ENCODE peak calls at places on chromosomes 5 and 9, in four cellular contexts. E is HCT116, H is K562, P is Panc1. F is an unnamed sample.

GRCh38 chr9:99633260-99633659 is 188.4 kb upstream of the NR4A3 start:
- DNase-seq in E (no peak), P (no peak), H (no peak), F (no peak)

GRCh38 chr9:128051932-128052734 is 15.0 kb downstream of the NAIF1 start:
- DNase-seq in H (no peak), E (peak), P (no peak), F (no peak)

GRCh38 chr9:130866474-130866965 is 30.1 kb downstream of the QRFP start:
- DNase-seq in H (no peak), E (peak), P (peak), F (peak)

GRCh38 chr9:104088416-104088815 is 5.7 kb upstream of the SMC2 start:
- DNase-seq in P (no peak), H (no peak), E (no peak), F (no peak)

GRCh38 chr5:154518438-154518867 is 40.4 kb upstream of the HAND1 start:
- DNase-seq in H (peak), P (no peak), E (no peak), F (no peak)

GRCh38 chr5:5418006-5418405 is 4.5 kb upstream of the ICE1 start:
- DNase-seq in H (no peak), E (no peak), P (no peak), F (no peak)

GRCh38 chr5:142977363-142978051 is 207.3 kb downstream of the ARHGAP26 start:
- DNase-seq in P (no peak), E (no peak), H (no peak), F (no peak)

GRCh38 chr9:88651682-88652633 is 117.0 kb downstream of the NXNL2 start:
- DNase-seq in H (peak), P (no peak), E (no peak), F (no peak)

GRCh38 chr9:88574993-88575392 is 40.0 kb downstream of the NXNL2 start:
- DNase-seq in H (no peak), P (no peak), E (no peak), F (no peak)

GRCh38 chr5:120600639-120601038 is 136.5 kb downstream of the PRR16 start:
- DNase-seq in H (no peak), E (no peak), P (no peak), F (no peak)
- TF ChIP-seq TCF7L2 in H (no peak), E (no peak), P (no peak), F (no peak)

DNA sequence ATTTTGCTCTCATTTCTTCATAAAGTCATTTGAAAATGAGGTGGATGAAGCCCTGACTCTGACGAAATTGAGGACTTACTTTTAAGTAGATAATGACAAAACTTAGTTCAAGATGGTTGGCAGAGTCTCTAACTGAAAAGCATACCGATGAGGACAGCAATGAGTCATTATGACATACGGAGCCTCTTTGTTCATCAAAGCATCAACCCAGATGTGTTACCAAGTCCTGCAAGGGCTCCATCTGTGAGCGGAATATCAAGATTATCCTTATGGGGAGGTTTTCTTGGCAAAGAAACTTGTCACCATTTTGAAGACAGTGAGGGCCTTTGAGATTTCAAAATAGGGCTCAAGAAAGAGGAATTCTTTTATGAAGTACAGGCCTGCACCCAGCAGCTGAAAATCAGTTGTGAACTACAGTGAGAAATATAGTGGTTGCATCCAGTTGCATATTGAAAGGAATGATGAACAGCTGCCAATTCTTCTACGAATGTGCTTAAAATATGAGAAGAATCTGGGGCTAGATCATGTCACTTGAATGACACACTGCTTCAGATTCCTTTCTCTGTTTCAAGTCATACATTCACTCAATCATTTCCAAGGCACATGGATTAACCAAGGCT is 86.6 kb upstream of the SLC24A2 start:
- DNase-seq in E (no peak), H (no peak), P (no peak), F (no peak)
- TF ChIP-seq TCF7L2 in E (no peak), H (no peak), P (no peak), F (no peak)

GRCh38 chr5:90381213-90381929 is 28.2 kb downstream of the CETN3 start:
- DNase-seq in E (no peak), H (no peak), P (no peak), F (no peak)
- TF ChIP-seq TCF7L2 in E (no peak), H (no peak), P (no peak), F (no peak)

GRCh38 chr9:108702681-108703080 is 153.1 kb downstream of the ACTL7B start:
- DNase-seq in P (no peak), E (no peak), H (no peak), F (no peak)

GRCh38 chr9:108707120-108707519 is 148.7 kb downstream of the ACTL7B start:
- DNase-seq in H (no peak), P (no peak), E (no peak), F (no peak)

GRCh38 chr9:108703414-108703813 is 152.4 kb downstream of the ACTL7B start:
- DNase-seq in P (no peak), E (no peak), H (no peak), F (no peak)

GRCh38 chr9:108708448-108708847 is 147.3 kb downstream of the ACTL7B start:
- DNase-seq in P (no peak), E (no peak), H (no peak), F (no peak)

DNA sequence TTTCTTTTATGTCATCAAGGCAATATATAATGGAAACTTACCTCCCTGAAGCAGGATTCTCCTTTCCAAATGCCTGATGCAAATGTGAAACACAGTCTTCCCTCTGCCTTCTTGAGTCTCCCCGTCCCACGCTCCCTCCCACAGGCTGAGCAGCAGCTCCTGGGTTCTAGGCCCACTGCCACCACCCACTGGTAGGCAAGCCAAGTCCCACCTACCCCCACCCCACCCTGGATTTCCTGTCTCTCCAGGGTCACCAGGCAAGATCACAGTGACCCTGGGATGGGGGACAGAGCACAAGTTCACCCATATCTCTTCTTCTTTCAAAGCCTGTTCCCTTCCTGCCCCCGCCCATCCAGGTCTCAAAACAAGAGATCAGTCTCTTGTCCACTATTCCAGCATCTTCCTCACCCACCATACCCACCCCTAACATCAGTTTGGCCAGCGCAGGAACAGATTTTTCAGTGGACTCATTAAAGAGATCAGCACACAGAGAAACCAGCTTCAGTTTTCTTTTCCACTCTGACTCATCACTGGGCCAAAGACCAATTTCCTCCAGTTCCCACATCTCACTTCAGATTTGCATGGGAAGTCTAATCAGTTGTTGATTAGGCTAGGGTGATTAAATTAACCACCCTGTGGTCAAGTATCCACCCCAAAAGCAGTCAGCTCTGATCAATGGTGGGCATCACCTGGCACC is 151.5 kb downstream of the ACTL7B start:
- DNase-seq in H (no peak), P (no peak), E (no peak), F (no peak)
- TF ChIP-seq TCF7L2 in H (no peak), P (no peak), E (no peak), F (no peak)

DNA sequence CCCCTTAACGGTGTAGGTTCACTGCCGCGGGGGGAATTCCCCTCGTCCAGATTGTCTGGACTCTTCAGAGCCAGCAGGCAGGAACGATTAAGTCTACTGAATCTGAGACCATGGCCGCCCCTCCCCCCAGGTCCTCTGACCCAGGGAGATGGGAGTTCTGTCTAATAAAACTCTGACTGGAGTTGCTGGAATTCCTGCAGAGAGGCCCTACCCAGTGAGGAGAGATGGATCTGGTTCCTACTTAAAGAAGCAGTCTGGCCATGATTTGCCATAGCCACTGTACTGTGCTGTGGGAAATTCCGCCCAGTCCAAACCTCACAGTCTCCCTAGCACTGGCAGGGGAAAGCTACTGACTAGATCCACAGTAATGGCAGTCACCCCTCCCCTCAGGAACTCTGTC is 237.7 kb upstream of the RASA1 start:
- DNase-seq in E (no peak), P (no peak), H (no peak), F (no peak)
- TF ChIP-seq TCF7L2 in E (no peak), P (no peak), H (no peak), F (no peak)

GRCh38 chr5:43000914-43001313 is 39.2 kb downstream of the ANXA2R start:
- DNase-seq in H (no peak), E (no peak), P (no peak), F (no peak)
- TF ChIP-seq TCF7L2 in H (no peak), E (no peak), P (no peak), F (no peak)

GRCh38 chr9:117926031-117926655 is 221.9 kb downstream of the TLR4 start:
- DNase-seq in E (no peak), P (no peak), H (no peak), F (no peak)
- TF ChIP-seq TCF7L2 in E (no peak), P (no peak), H (no peak), F (no peak)